ENCODE peak calls at places on chromosomes 7 and 10, in seven cellular contexts. D is transverse colon, E is tibial nerve, B is upper lobe of left lung, A is BJ, F is keratinocyte, J is cardiac muscle cell. S is an unnamed sample.

GRCh38 chr7:7761974-7762769 is 43.8 kb upstream of the RPA3 start:
- DNase-seq in F (peak; percentile 30), J (no peak), A (no peak), E (peak; percentile 9), D (no peak), B (no peak), S (no peak)

GRCh38 chr10:15124190-15124589 is 27.0 kb downstream of the RPP38 start:
- DNase-seq in E (no peak), J (no peak), F (no peak), A (no peak), D (no peak), B (no peak), S (no peak)

GRCh38 chr10:126250045-126250444 is 138.2 kb downstream of the ADAM12 start:
- DNase-seq in D (no peak), E (no peak), A (no peak), F (no peak), B (no peak), J (no peak), S (no peak)

GRCh38 chr10:12638103-12638502 is 288.8 kb downstream of the CAMK1D start:
- DNase-seq in J (no peak), F (no peak), B (no peak), D (peak; percentile 85), E (no peak), A (no peak), S (no peak)

GRCh38 chr7:29649010-29649716 is 85.5 kb downstream of the PRR15 start:
- DNase-seq in E (no peak), A (no peak), B (no peak), D (no peak), J (no peak), F (no peak), S (no peak)

GRCh38 chr10:90195288-90195840 is 494.0 kb downstream of the KIF20B start:
- DNase-seq in E (no peak), J (no peak), A (no peak), D (no peak), F (no peak), B (no peak), S (no peak)

GRCh38 chr7:23220690-23221305 is 25.8 kb upstream of the GPNMB start:
- DNase-seq in A (no peak), D (no peak), E (no peak), F (no peak), B (no peak), J (no peak), S (no peak)

GRCh38 chr7:87564290-87564963 is 36.3 kb downstream of the ABCB1 start:
- DNase-seq in B (peak; percentile 27), D (peak; percentile 55), E (no peak), A (no peak), J (peak; percentile 20), F (no peak), S (no peak)

GRCh38 chr7:25371972-25372371 is 143.7 kb upstream of the NPVF start:
- DNase-seq in F (no peak), E (no peak), A (no peak), B (no peak), J (no peak), D (no peak), S (no peak)

GRCh38 chr10:89702121-89702480 is 711 bp downstream of the KIF20B start:
- DNase-seq in J (no peak), E (no peak), A (no peak), F (no peak), B (no peak), D (no peak), S (no peak)

GRCh38 chr10:95336702-95337101 is 45.9 kb upstream of the PDLIM1 start:
- DNase-seq in E (no peak), A (no peak), F (no peak), J (no peak), B (no peak), D (no peak), S (no peak)

GRCh38 chr10:99435986-99436633 is 5.7 kb upstream of the GOT1 start:
- DNase-seq in E (no peak), A (peak; percentile 4), F (no peak), J (peak; percentile 62), D (no peak), B (no peak), S (no peak)

GRCh38 chr10:69232736-69233135 is 12.6 kb downstream of the HKDC1 start:
- DNase-seq in B (no peak), E (no peak), J (no peak), A (no peak), F (no peak), D (peak; percentile 70), S (no peak)

GRCh38 chr10:43594944-43595589 is 11.2 kb upstream of the ZNF485 start:
- DNase-seq in B (no peak), A (no peak), D (no peak), E (no peak), F (no peak), J (no peak), S (no peak)
- H3K4me3 ChIP-seq in B (peak overlapping the region; percentile 21), A (no peak overlapping the region), D (peak overlapping the region; percentile 39), E (peak overlapping the region; percentile 14), F (no peak overlapping the region), J (no peak overlapping the region), S (no peak overlapping the region)

GRCh38 chr7:67631496-67631895 is 634.9 kb downstream of the TYW1 start:
- DNase-seq in J (no peak), F (no peak), A (no peak), B (no peak), D (no peak), E (no peak), S (no peak)

DNA sequence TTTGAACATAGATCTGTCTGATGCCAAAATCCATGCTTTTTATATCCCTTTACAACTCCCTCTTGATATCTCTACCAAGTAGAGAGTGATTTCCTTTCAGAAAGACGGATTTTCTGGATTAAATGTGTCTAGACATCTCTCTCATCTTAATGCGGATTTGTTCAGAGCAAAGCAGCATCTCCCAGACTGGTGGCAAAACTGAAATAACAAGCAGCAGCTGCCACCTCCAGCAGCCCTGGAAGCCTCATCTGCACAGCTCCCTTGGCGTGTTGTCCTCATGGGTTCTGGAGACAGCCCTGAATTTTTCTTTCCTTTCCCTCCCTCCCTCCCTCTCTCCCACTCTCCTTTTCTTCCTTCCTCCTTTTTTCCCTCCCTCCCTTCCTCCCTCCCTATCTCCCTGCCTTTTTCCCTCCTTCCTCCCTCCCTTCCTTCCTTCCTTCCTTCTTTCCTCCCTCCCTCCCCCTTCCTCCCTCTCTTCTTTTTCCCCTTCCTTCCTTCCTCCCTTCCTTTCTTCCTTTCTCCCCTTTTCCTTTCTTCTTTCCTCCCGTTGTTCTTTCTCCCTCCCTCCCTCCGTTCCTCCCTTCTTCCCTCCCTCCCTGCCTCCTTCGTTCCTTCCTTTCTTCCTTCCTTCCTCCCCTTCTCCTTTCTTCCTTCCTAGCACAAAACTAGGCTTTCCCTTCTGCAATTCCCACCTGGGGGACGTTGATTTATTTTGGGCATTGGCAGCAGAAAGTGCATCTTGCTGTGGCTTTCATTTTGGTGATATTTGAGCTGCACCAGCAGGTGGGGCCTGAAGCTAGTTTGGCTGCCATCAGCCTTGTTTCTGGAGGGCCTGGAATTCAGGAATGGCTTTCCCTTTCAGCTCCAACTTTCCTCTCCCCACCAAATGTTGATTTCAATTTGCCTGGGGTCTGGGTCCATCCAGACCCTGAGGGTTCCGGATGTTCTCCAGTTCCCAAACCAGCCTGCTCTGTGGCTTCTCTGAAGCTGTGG is 640.0 kb downstream of the TYW1 start:
- DNase-seq in F (no peak), J (peak; percentile 8), A (no peak), D (no peak), E (no peak), B (no peak), S (no peak)
- TF ChIP-seq CTCF in F (no peak), J (peak; percentile 20), A (no peak), D (no peak), E (no peak), B (no peak), S (no peak)

GRCh38 chr10:329361-330099 is 194.3 kb downstream of the ZMYND11 start:
- DNase-seq in B (peak; percentile 71), D (peak; percentile 90), J (peak; percentile 11), F (peak; percentile 61), E (peak; percentile 89), A (peak; percentile 83), S (peak; percentile 81)
- H3K4me3 ChIP-seq in B (no peak overlapping the region), D (no peak overlapping the region), J (no peak overlapping the region), F (peak overlapping the region; percentile 26), E (no peak overlapping the region), A (peak overlapping the region; percentile 7), S (no peak overlapping the region)

GRCh38 chr7:88835147-88835728 is 39.7 kb upstream of the TEX47 start:
- DNase-seq in B (no peak), F (peak; percentile 0), E (peak; percentile 20), A (no peak), D (no peak), J (peak; percentile 50), S (peak; percentile 4)
- TF ChIP-seq CTCF in B (peak; percentile 39), F (peak; percentile 39), E (no peak), A (peak; percentile 21), D (no peak), J (peak; percentile 32), S (peak; percentile 63)

GRCh38 chr10:29846881-29847280 is 212.1 kb upstream of the SVIL start:
- DNase-seq in D (no peak), F (no peak), J (no peak), B (no peak), E (no peak), A (no peak), S (no peak)
- H3K4me3 ChIP-seq in D (no peak overlapping the region), F (no peak overlapping the region), J (no peak overlapping the region), B (no peak overlapping the region), E (no peak overlapping the region), A (no peak overlapping the region), S (no peak overlapping the region)

DNA sequence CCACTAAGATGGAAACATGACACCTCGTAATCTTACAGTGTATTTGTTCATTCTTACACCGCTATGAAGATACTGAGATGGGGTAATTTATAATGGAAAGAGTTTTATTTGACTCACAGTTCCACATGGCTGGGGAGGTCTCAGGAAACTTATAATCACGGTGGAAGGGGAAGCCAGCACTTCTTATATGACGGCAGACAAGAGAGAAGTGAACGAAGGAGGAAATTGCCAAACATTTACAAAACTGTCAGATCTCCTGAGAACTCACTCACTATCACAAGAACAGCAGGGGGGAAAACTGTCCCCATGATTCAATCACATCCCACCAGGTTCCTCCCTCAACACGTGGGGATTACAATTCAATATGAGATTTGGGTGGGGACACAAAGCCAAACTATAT is 282.3 kb downstream of the HGF start:
- DNase-seq in A (no peak), E (no peak), B (no peak), D (no peak), J (no peak), F (no peak), S (no peak)
- TF ChIP-seq CTCF in A (no peak), E (no peak), B (no peak), D (no peak), J (no peak), F (no peak), S (no peak)

S was measured in kidney epithelial cell.